ENCODE peak calls at places on chromosomes 2 and 18, in ten cellular contexts. B is pancreas, E is adrenal gland, K is GM06990, X is BE2C, I is tibial artery, A is stomach, Y is ovary, V is upper lobe of right lung, M is endodermal cell. Z is an unnamed sample.

GRCh38 chr2:147913701-147914480 is 69.1 kb downstream of the ACVR2A start:
- DNase-seq in V (no peak), B (no peak), M (no peak), A (no peak), E (no peak), K (no peak), Y (no peak), I (no peak), X (no peak), Z (no peak)

GRCh38 chr2:133936601-133937000 is 317.3 kb upstream of the MGAT5 start:
- DNase-seq in Y (no peak), V (no peak), K (no peak), A (no peak), X (no peak), I (no peak), E (no peak), B (no peak), M (no peak), Z (no peak)

GRCh38 chr2:126996378-126996699 is 97.6 kb downstream of the TEX51 start:
- DNase-seq in X (no peak), Y (no peak), B (no peak), I (no peak), E (no peak), M (no peak), A (no peak), K (no peak), V (no peak), Z (no peak)

GRCh38 chr18:2978208-2978607 is 34.7 kb downstream of the LPIN2 start:
- DNase-seq in X (no peak), K (no peak), M (no peak), Y (no peak), I (no peak), V (no peak), E (no peak), B (no peak), A (no peak), Z (no peak)

GRCh38 chr2:231648579-231649174 is 56.0 kb downstream of the TEX44 start:
- DNase-seq in V (peak; percentile 91), B (peak; percentile 93), X (peak; percentile 78), I (peak; percentile 63), K (no peak), A (peak; percentile 89), M (peak; percentile 90), Y (peak; percentile 60), E (no peak), Z (no peak)

GRCh38 chr18:22983175-22983574 is 50.0 kb downstream of the RBBP8 start:
- DNase-seq in B (no peak), K (peak; percentile 10), V (no peak), X (no peak), E (no peak), M (no peak), A (no peak), Y (no peak), I (no peak), Z (no peak)

GRCh38 chr2:39550701-39551285 is 113.7 kb upstream of the MAP4K3 start:
- DNase-seq in Y (no peak), A (no peak), I (no peak), E (no peak), X (no peak), V (no peak), K (no peak), B (no peak), M (no peak), Z (no peak)

GRCh38 chr18:46294325-46294724 is 190.1 kb downstream of the HAUS1 start:
- DNase-seq in X (no peak), V (peak; percentile 63), I (no peak), E (no peak), M (no peak), Y (no peak), K (no peak), A (no peak), B (no peak), Z (no peak)

GRCh38 chr18:7102131-7102530 is 15.5 kb downstream of the LAMA1 start:
- DNase-seq in K (no peak), B (no peak), Y (no peak), V (no peak), E (no peak), A (no peak), I (no peak), M (no peak), X (no peak), Z (no peak)

GRCh38 chr2:54676656-54677055 is 46.8 kb upstream of the EML6 start:
- DNase-seq in A (no peak), I (no peak), Y (no peak), B (no peak), E (no peak), K (no peak), M (no peak), V (no peak), X (no peak), Z (no peak)

GRCh38 chr2:173997269-173997668 is 32.1 kb upstream of the SP3 start:
- DNase-seq in A (peak; percentile 56), K (peak; percentile 52), Y (peak; percentile 48), M (no peak), I (peak; percentile 97), B (no peak), X (no peak), V (peak; percentile 90), E (peak; percentile 81), Z (no peak)

GRCh38 chr2:45330113-45330512 is 281.0 kb downstream of the SRBD1 start:
- DNase-seq in Y (no peak), A (no peak), I (no peak), E (no peak), X (no peak), B (no peak), M (no peak), V (no peak), K (no peak), Z (no peak)

GRCh38 chr2:239496700-239497099 is 95.9 kb upstream of the HDAC4 start:
- DNase-seq in Y (no peak), E (no peak), A (no peak), X (peak; percentile 54), B (no peak), V (no peak), I (no peak), K (no peak), M (no peak), Z (no peak)

GRCh38 chr18:22199005-22199404 is 29.6 kb downstream of the GATA6 start:
- DNase-seq in I (no peak), X (no peak), K (no peak), E (no peak), M (no peak), A (no peak), B (no peak), V (no peak), Y (no peak), Z (no peak)

GRCh38 chr2:11674983-11675382 is 5.0 kb upstream of the NTSR2 start:
- DNase-seq in B (no peak), E (no peak), K (no peak), V (no peak), M (no peak), X (no peak), Y (no peak), A (no peak), I (no peak), Z (no peak)

GRCh38 chr18:25516747-25517498 is 165.0 kb upstream of the ZNF521 start:
- DNase-seq in Y (no peak), E (no peak), B (no peak), X (no peak), V (no peak), K (no peak), A (no peak), M (no peak), I (no peak), Z (no peak)

GRCh38 chr18:3380384-3380961 is 69.5 kb upstream of the TGIF1 start:
- DNase-seq in A (no peak), Y (no peak), M (no peak), E (no peak), B (no peak), I (peak; percentile 36), V (no peak), X (no peak), K (peak; percentile 46), Z (peak; percentile 43)

DNA sequence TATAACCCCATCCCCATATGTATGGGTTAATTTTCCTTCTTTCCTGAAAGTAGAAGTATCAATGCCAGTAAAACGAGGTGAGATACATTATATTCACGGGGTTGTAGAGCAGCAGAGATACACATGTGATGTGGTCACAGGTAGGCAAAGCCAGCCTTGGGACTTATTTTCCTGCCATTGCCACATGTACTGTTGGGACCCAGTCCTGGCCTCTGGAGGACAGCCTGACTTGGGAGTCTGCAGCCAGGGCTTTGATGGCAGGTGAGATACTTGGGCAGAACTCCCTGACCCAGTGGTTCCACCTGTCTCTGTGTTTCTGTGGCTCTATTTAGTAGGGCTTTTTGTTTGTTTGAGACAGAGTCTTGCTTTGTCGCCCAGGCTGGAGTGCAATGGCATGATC is 18.1 kb downstream of the PLEKHB2 start:
- DNase-seq in A (no peak), X (no peak), V (no peak), B (no peak), I (no peak), K (no peak), Y (no peak), M (no peak), E (no peak), Z (no peak)
- H3K36me3 ChIP-seq in A (peaks cover 56% of the 10 kb centered on the region), X (no peaks in the 10 kb centered on the region), V (peaks cover 54% of the 10 kb centered on the region), B (peaks cover under 1% of the 10 kb centered on the region), I (peaks cover 35% of the 10 kb centered on the region), K (peaks cover 18% of the 10 kb centered on the region), Y (no peaks in the 10 kb centered on the region), M (peaks cover 58% of the 10 kb centered on the region), E (peaks cover 33% of the 10 kb centered on the region), Z (peaks cover 4% of the 10 kb centered on the region)

GRCh38 chr18:77777126-77777525 is 527.5 kb downstream of the GALR1 start:
- DNase-seq in Y (no peak), I (no peak), B (no peak), V (no peak), X (no peak), M (no peak), E (no peak), K (no peak), A (no peak), Z (no peak)

DNA sequence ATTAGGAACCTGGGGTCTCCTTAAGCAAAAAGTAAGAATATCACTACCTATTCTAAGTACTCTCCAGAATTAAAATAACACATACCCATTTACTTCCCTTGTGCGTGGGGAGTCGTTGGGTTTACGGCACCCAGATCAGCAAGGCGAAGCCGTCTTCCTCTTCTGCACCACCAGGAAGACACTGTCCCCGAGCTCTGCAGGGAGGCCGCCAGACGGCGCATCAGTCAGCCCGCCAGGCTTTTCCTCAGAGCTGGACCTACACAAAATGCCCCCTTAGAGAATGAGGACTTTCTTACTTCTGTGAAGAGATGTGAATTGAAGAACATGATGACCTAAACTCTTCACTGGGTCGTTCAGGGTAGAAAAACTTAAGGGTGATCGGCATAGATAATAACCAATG is 526.5 kb downstream of the GALR1 start:
- DNase-seq in A (no peak), B (no peak), I (no peak), K (no peak), Y (no peak), X (no peak), M (no peak), E (no peak), V (no peak), Z (no peak)
- H3K4me3 ChIP-seq in A (no peak overlapping the region), B (no peak overlapping the region), I (no peak overlapping the region), K (no peak overlapping the region), Y (no peak overlapping the region), X (no peak overlapping the region), M (no peak overlapping the region), E (no peak overlapping the region), V (no peak overlapping the region), Z (no peak overlapping the region)

GRCh38 chr18:36366994-36367839 is 69.7 kb downstream of the FHOD3 start:
- DNase-seq in B (no peak), X (no peak), A (no peak), I (peak; percentile 25), V (no peak), M (no peak), Y (peak; percentile 60), K (peak; percentile 60), E (peak; percentile 94), Z (no peak)
- H3K27me3 ChIP-seq in B (no peaks in the 10 kb centered on the region), X (no peaks in the 10 kb centered on the region), A (no peaks in the 10 kb centered on the region), I (no peaks in the 10 kb centered on the region), V (no peaks in the 10 kb centered on the region), M (no peaks in the 10 kb centered on the region), Y (no peaks in the 10 kb centered on the region), K (no peaks in the 10 kb centered on the region), E (no peaks in the 10 kb centered on the region), Z (no peaks in the 10 kb centered on the region)

GRCh38 chr2:96369186-96369585 is 33.6 kb downstream of the NCAPH start:
- DNase-seq in E (no peak), V (no peak), K (no peak), Y (no peak), M (no peak), X (no peak), A (no peak), B (no peak), I (no peak), Z (no peak)
- H3K36me3 ChIP-seq in E (no peaks in the 10 kb centered on the region), V (no peaks in the 10 kb centered on the region), K (peaks cover 27% of the 10 kb centered on the region), Y (no peaks in the 10 kb centered on the region), M (peaks cover 81% of the 10 kb centered on the region), X (peaks cover 29% of the 10 kb centered on the region), A (no peaks in the 10 kb centered on the region), B (no peaks in the 10 kb centered on the region), I (no peaks in the 10 kb centered on the region), Z (peaks cover 6% of the 10 kb centered on the region)

Z was measured in kidney epithelial cell.